ENCODE peak calls at places on chromosomes 6 and 20, in ten cellular contexts. R, L, T, S, X, K, H, M, N and Q are unnamed samples.

GRCh38 chr6:55941713-55942112 is 66.3 kb upstream of the BMP5 start:
- DNase-seq in M (no peak), S (no peak), H (no peak), N (no peak), L (peak; percentile 13), T (no peak), X (no peak), R (peak; percentile 37), K (peak; percentile 11), Q (no peak)

GRCh38 chr20:59603727-59604608 is at the start of gene PHACTR3:
- DNase-seq in S (no peak), L (peak; percentile 74), K (no peak), H (no peak), N (no peak), M (no peak), R (no peak), X (no peak), T (no peak), Q (peak; percentile 65)

GRCh38 chr6:33721529-33721928 is 10.0 kb upstream of the UQCC2 start:
- DNase-seq in S (no peak), H (no peak), R (no peak), L (no peak), T (no peak), X (no peak), K (no peak), M (no peak), N (no peak), Q (no peak)

GRCh38 chr6:159106627-159107241 is 61.9 kb upstream of the TAGAP start:
- DNase-seq in H (no peak), K (peak; percentile 91), X (peak; percentile 77), R (peak; percentile 40), T (no peak), N (peak; percentile 88), L (peak; percentile 90), S (no peak), M (peak; percentile 92), Q (peak; percentile 65)

GRCh38 chr6:149210376-149210775 is 107.1 kb upstream of the TAB2 start:
- DNase-seq in T (no peak), M (no peak), N (peak; percentile 11), R (peak; percentile 77), L (no peak), H (no peak), K (peak; percentile 66), X (no peak), S (no peak), Q (no peak)

GRCh38 chr20:59242714-59243626 is 57.4 kb upstream of the EDN3 start:
- DNase-seq in N (no peak), S (no peak), R (no peak), X (no peak), K (peak; percentile 95), H (no peak), T (no peak), M (no peak), L (no peak), Q (no peak)

GRCh38 chr6:89311853-89312531 is 3.1 kb downstream of the GABRR2 start:
- DNase-seq in X (no peak), H (no peak), M (peak; percentile 75), K (peak; percentile 24), L (peak; percentile 88), T (peak; percentile 51), R (peak; percentile 54), S (no peak), N (no peak), Q (peak; percentile 54)

GRCh38 chr20:36881331-36881730 is 5.4 kb downstream of the TLDC2 start:
- DNase-seq in K (no peak), N (no peak), L (no peak), S (no peak), R (no peak), T (no peak), M (no peak), H (no peak), X (no peak), Q (no peak)

GRCh38 chr6:157253017-157253416 is 70.3 kb downstream of the TMEM242 start:
- DNase-seq in L (no peak), K (no peak), S (no peak), R (no peak), H (no peak), N (no peak), X (no peak), T (no peak), M (peak; percentile 55), Q (no peak)

GRCh38 chr20:41004561-41005360 is 23.9 kb upstream of the TOP1 start:
- DNase-seq in M (peak; percentile 39), N (no peak), K (no peak), X (no peak), R (peak; percentile 44), H (no peak), S (no peak), L (no peak), T (no peak), Q (no peak)

GRCh38 chr6:30884521-30885480 is 482 bp downstream of the DDR1 start:
- DNase-seq in H (no peak), T (no peak), R (peak; percentile 15), M (peak; percentile 43), X (peak; percentile 77), S (peak; percentile 69), N (peak; percentile 45), L (peak; percentile 81), K (peak; percentile 28), Q (no peak)

GRCh38 chr6:163165922-163166321 is 248.6 kb upstream of the QKI start:
- DNase-seq in X (no peak), R (no peak), M (no peak), H (no peak), L (no peak), T (no peak), S (no peak), N (no peak), K (no peak), Q (no peak)

GRCh38 chr20:8718214-8718613 is 350.7 kb upstream of the PLCB4 start:
- DNase-seq in S (no peak), K (no peak), T (no peak), H (no peak), L (no peak), N (no peak), R (no peak), X (no peak), M (no peak), Q (no peak)

GRCh38 chr6:135088818-135089809 is 34.5 kb upstream of the HBS1L start:
- DNase-seq in M (no peak), H (no peak), K (peak; percentile 89), T (peak; percentile 10), R (peak; percentile 72), S (no peak), X (peak; percentile 45), L (peak; percentile 72), N (no peak), Q (no peak)

GRCh38 chr6:25971187-25971811 is 8.7 kb downstream of the TRIM38 start:
- DNase-seq in M (no peak), X (no peak), L (no peak), H (peak; percentile 74), K (peak; percentile 86), S (no peak), N (no peak), T (peak; percentile 80), R (peak; percentile 92), Q (no peak)

GRCh38 chr6:36622901-36623546 is 28.9 kb downstream of the SRSF3 start:
- DNase-seq in R (no peak), T (no peak), M (no peak), H (no peak), K (no peak), L (no peak), S (peak; percentile 26), X (no peak), N (no peak), Q (no peak)

GRCh38 chr20:32960222-32960518 is 44.1 kb downstream of the SUN5 start:
- DNase-seq in L (no peak), R (no peak), S (no peak), T (no peak), K (no peak), N (no peak), H (no peak), X (peak; percentile 8), M (no peak), Q (no peak)

GRCh38 chr6:145756170-145756662 is 20.9 kb upstream of the EPM2A start:
- DNase-seq in L (no peak), N (no peak), R (peak; percentile 89), K (peak; percentile 75), S (no peak), H (peak; percentile 85), T (peak; percentile 70), M (no peak), X (no peak), Q (no peak)

GRCh38 chr6:167119680-167120556 is 3.0 kb upstream of the CCR6 start:
- DNase-seq in K (peak; percentile 43), T (no peak), M (peak; percentile 46), N (peak; percentile 46), R (no peak), S (no peak), X (no peak), L (no peak), H (no peak), Q (no peak)
- TF ChIP-seq CTCF in K (peak; percentile 62), T (no peak), M (no peak), N (no peak), R (no peak), S (no peak), X (peak; percentile 37), L (peak; percentile 25), H (no peak), Q (no peak)

GRCh38 chr6:19472850-19473249 is 364.3 kb upstream of the ID4 start:
- DNase-seq in S (no peak), K (peak; percentile 5), N (no peak), T (no peak), R (no peak), M (no peak), H (no peak), X (no peak), L (peak; percentile 60), Q (peak; percentile 37)
- TF ChIP-seq CTCF in S (no peak), K (peak; percentile 34), N (no peak), T (no peak), R (no peak), M (no peak), H (peak; percentile 23), X (no peak), L (peak; percentile 84), Q (no peak)

DNA sequence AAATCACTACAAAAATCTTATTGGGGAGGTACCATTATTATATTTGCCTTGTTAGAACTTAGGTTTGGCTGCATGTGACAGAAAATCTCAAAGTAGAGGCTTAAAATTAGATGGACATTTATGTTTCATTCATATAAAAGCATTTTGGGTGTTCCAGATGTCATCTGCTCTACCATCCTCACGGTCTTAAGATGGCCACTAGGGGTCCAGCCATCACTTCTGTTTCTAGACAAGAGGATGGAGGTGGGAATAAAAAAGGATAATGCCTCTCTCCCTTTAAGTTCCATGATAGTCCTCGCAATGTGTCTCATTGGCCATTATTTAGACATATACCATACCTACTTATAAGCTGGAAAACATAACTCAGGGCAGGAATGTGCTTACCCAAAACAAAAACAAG is 929.5 kb downstream of the KIF16B start:
- DNase-seq in H (no peak), M (no peak), N (no peak), K (peak; percentile 21), X (no peak), S (no peak), R (peak; percentile 10), L (peak; percentile 43), T (no peak), Q (no peak)
- TF ChIP-seq CTCF in H (peak; percentile 38), M (no peak), N (no peak), K (peak; percentile 51), X (no peak), S (no peak), R (peak; percentile 20), L (peak; percentile 53), T (peak; percentile 44), Q (peak; percentile 37)

DNA sequence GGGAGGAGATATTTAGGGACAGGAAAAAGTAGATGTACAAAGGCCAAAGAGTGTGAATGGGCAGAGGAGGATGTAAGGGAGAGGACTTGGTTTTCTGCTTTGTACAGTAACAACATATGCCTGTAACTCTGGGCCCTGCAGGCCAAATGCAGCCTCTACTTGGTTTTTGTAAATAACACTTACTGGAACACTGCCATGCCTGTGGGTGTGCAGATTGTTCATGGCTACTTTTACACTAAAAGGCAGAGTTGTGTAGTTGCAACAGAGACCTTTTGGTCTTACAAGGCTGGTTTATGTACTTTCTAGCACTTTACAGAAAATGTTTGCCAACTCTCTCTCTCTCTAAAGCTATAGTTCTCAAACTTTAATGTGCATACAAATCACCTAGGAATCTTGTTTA is 157.1 kb downstream of the PHACTR1 start:
- DNase-seq in T (no peak), X (no peak), R (no peak), K (no peak), N (no peak), M (no peak), H (no peak), S (no peak), L (no peak), Q (no peak)
- TF ChIP-seq CTCF in T (no peak), X (no peak), R (no peak), K (no peak), N (no peak), M (no peak), H (no peak), S (no peak), L (no peak), Q (no peak)